ENCODE peak calls at places on chromosomes 11 and 22, in four cellular contexts. V, P, I and S are unnamed samples.

GRCh38 chr11:2263012-2263565 is 7.3 kb downstream of the ASCL2 start:
- DNase-seq in V (no peak), P (no peak), I (no peak), S (no peak)

GRCh38 chr22:44702479-44703219 is 645 bp downstream of the PRR5 start:
- DNase-seq in V (no peak), P (peak), I (no peak), S (peak)

GRCh38 chr11:133934096-133934495 is 22.7 kb downstream of the IGSF9B start:
- DNase-seq in V (no peak), P (no peak), I (no peak), S (no peak)

GRCh38 chr22:18970180-18970947 is 34.3 kb upstream of the PRODH start:
- DNase-seq in V (no peak), P (peak), I (no peak), S (peak)

GRCh38 chr11:90288207-90288821 is 65.5 kb upstream of the CHORDC1 start:
- DNase-seq in V (peak), P (no peak), I (no peak), S (peak)

GRCh38 chr22:32576553-32577255 is 102.1 kb downstream of the FBXO7 start:
- DNase-seq in V (no peak), P (no peak), I (no peak), S (no peak)

GRCh38 chr11:8070417-8071101 is 10.5 kb upstream of the TUB start:
- DNase-seq in V (peak), P (no peak), I (no peak), S (peak)

GRCh38 chr11:58394195-58394594 is 12.5 kb downstream of the OR5B3 start:
- DNase-seq in V (peak), P (no peak), I (no peak), S (no peak)

GRCh38 chr11:62223095-62223494 is 14.6 kb downstream of the SCGB2A1 start:
- DNase-seq in V (no peak), P (no peak), I (no peak), S (no peak)

GRCh38 chr22:47954107-47954506 is 1191.7 kb downstream of the TBC1D22A start:
- DNase-seq in V (no peak), P (no peak), I (no peak), S (no peak)

GRCh38 chr11:55714982-55715888 is 53.2 kb downstream of the OR4C6 start:
- DNase-seq in V (no peak), P (peak), I (peak), S (no peak)

GRCh38 chr22:46064236-46064965 is 85.9 kb upstream of the PPARA start:
- DNase-seq in V (no peak), P (no peak), I (no peak), S (no peak)

GRCh38 chr11:130181295-130182272 is 22.0 kb downstream of the ST14 start:
- DNase-seq in V (peak), P (no peak), I (no peak), S (peak)

GRCh38 chr11:128711136-128711535 is 17.3 kb downstream of the FLI1 start:
- DNase-seq in V (peak), P (no peak), I (no peak), S (no peak)